ENCODE peak calls at places on chromosomes 6 and 20, in five cellular contexts. Q is HepG2, A is K562, S is H1, W is GM12878. X is an unnamed sample.

GRCh38 chr6:4568138-4568537 is 208.1 kb upstream of the CDYL start:
- DNase-seq in Q (no peak), A (no peak), S (peak), W (no peak), X (no peak)

GRCh38 chr6:166497087-166497899 is 89.2 kb downstream of the RAMACL start:
- DNase-seq in Q (no peak), A (no peak), S (no peak), W (no peak), X (no peak)

GRCh38 chr6:137365648-137366047 is 128.5 kb downstream of the OLIG3 start:
- DNase-seq in Q (peak), A (no peak), S (no peak), W (no peak), X (no peak)

GRCh38 chr20:47888351-47888750 is 103.1 kb upstream of the SULF2 start:
- DNase-seq in Q (no peak), A (no peak), S (no peak), W (no peak), X (no peak)

GRCh38 chr20:23659989-23660837 is 22.5 kb upstream of the CST3 start:
- DNase-seq in Q (peak), A (peak), S (no peak), W (no peak), X (no peak)

GRCh38 chr6:132401120-132401940 is at the start of gene MOXD1:
- DNase-seq in Q (no peak), A (peak), S (peak), W (no peak), X (no peak)

GRCh38 chr6:17707371-17707651 is 586 bp upstream of the NUP153 start:
- DNase-seq in Q (no peak), A (peak), S (no peak), W (no peak), X (no peak)

GRCh38 chr6:141677598-141678211 is 455.0 kb upstream of the GJE1 start:
- DNase-seq in Q (peak), A (peak), S (no peak), W (no peak), X (peak)

GRCh38 chr20:36572701-36573102 is 695 bp upstream of the TGIF2 start:
- DNase-seq in Q (peak), A (peak), S (no peak), W (no peak), X (no peak)

GRCh38 chr6:111956098-111956497 is 82.8 kb upstream of the FYN start:
- DNase-seq in Q (no peak), A (no peak), S (no peak), W (no peak), X (no peak)

GRCh38 chr20:24694727-24695528 is 225.5 kb downstream of the SYNDIG1 start:
- DNase-seq in Q (no peak), A (no peak), S (peak), W (no peak), X (no peak)

GRCh38 chr20:24695529-24696225 is 226.2 kb downstream of the SYNDIG1 start:
- DNase-seq in Q (no peak), A (no peak), S (no peak), W (no peak), X (no peak)

GRCh38 chr20:24697411-24697810 is 228.0 kb downstream of the SYNDIG1 start:
- DNase-seq in Q (no peak), A (no peak), S (peak), W (no peak), X (no peak)

GRCh38 chr20:24698189-24698588 is 228.8 kb downstream of the SYNDIG1 start:
- DNase-seq in Q (no peak), A (no peak), S (peak), W (no peak), X (no peak)

DNA sequence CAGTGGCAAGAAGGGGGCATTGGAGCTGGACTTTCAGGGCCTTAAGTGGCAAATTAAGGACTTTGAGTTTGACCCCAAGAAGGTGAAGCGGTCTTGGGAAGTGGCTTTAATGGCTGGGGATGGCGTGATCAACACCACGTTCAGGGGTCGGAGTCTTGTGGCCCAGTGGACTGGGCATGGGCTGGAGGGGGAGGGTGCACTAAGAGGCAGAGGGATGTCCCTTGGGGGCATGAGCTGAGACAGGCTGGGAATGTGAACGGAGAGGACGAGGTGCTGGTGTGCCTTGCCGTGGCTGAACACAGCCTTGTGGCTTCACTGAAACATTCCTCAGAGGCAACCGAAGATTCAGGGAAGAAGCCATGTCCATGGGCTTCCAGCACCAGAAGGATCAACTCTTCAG is 227.0 kb downstream of the SYNDIG1 start:
- DNase-seq in Q (no peak), A (no peak), S (no peak), W (no peak), X (no peak)
- TF ChIP-seq ATF3 in Q (no peak), A (no peak), S (no peak), W (no peak), X (no peak)

GRCh38 chr6:67640462-67640861 is 994.6 kb upstream of the ADGRB3 start:
- DNase-seq in Q (no peak), A (no peak), S (no peak), W (no peak), X (no peak)

GRCh38 chr6:67634199-67634598 is 1000.9 kb upstream of the ADGRB3 start:
- DNase-seq in Q (no peak), A (no peak), S (no peak), W (no peak), X (no peak)

GRCh38 chr6:67642582-67642981 is 992.5 kb upstream of the ADGRB3 start:
- DNase-seq in Q (no peak), A (no peak), S (no peak), W (no peak), X (no peak)

GRCh38 chr6:67639161-67639560 is 995.9 kb upstream of the ADGRB3 start:
- DNase-seq in Q (no peak), A (no peak), S (no peak), W (no peak), X (no peak)
- TF ChIP-seq YY1 in Q (no peak), A (no peak), S (no peak), W (no peak), X (no peak)

DNA sequence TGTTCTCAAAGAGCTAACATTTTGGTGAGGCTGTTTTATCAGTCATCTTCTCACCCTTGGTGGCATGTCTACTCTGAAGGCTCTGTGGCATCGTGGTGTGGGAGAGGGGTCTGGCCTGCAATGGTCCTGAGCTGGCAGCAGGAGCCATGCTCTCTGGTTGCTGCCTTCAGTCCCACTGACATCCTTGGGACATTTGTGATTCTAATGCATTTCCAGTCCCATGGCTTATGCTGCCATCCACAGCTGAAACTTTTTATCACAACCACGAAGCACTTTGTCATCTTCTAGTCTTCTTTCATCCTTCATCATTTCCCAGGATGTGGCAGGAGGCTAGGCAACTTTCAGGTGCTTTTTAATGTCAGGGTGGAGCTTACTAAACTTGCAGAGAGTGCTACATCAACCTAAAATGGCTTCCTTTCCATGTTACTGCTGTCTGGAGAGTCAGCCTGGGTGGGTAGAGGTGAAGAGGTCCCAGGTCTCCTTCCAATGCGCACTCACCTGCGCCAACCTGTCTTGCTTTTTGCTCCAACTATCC is 77.1 kb downstream of the GPR63 start:
- DNase-seq in Q (no peak), A (no peak), S (no peak), W (no peak), X (no peak)
- TF ChIP-seq ATF3 in Q (no peak), A (no peak), S (no peak), W (no peak), X (no peak)

DNA sequence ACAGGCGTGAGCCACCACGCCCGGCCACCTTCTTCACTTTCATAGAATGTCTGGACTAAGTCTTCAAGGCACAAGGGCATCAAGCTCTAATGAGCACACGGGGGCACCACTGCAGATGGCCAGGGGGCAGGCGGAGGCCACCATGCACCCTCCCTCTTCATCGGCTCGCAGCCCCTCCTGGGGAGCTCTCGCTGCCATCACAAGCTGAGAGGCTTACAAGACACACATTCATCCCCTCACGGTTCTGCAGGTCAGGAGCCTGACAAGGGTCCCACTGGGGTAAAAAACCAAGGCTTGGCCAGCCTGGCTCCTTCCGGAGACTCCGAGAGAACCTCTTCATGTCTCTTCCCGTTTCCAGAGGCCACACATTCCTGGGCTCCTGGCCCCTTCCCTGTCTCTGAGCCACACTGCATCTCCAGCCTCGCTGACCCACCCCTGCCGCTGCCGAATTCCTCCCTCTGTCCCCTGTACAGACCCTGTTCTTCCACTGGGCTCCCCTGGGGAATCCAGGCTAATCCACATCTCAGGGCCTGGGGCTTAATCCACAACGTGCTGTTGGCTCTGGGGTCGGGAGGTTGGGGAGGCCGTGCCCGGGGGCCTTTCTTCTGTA is 19.8 kb downstream of the DLL1 start:
- DNase-seq in Q (no peak), A (no peak), S (no peak), W (no peak), X (no peak)
- TF ChIP-seq YY1 in Q (no peak), A (no peak), S (no peak), W (no peak), X (no peak)